ENCODE peak calls at places on chromosomes 3 and 15, in six cellular contexts. One of them, this sample, is unnamed.

GRCh38 chr3:19559724-19560442 is 374.1 kb downstream of the EFHB start:
- DNase-seq in GM23338: no peak
- DNase-seq in SK-N-SH: no peak
- DNase-seq in MM.1S: peak; percentile 77
- DNase-seq in PC-3: no peak
- DNase-seq in neural progenitor cell: no peak
- DNase-seq in this sample: no peak

GRCh38 chr3:18201315-18201714 is 223.8 kb downstream of the SATB1 start:
- DNase-seq in neural progenitor cell: peak; percentile 21
- DNase-seq in SK-N-SH: no peak
- DNase-seq in PC-3: no peak
- DNase-seq in GM23338: no peak
- DNase-seq in MM.1S: no peak
- DNase-seq in this sample: no peak

GRCh38 chr15:58420579-58421043 is 11.2 kb upstream of the LIPC start:
- DNase-seq in MM.1S: no peak
- DNase-seq in SK-N-SH: no peak
- DNase-seq in neural progenitor cell: no peak
- DNase-seq in GM23338: no peak
- DNase-seq in PC-3: no peak
- DNase-seq in this sample: no peak

GRCh38 chr3:56801151-56801596 is 575 bp downstream of the ARHGEF3 start:
- DNase-seq in SK-N-SH: no peak
- DNase-seq in neural progenitor cell: no peak
- DNase-seq in GM23338: no peak
- DNase-seq in MM.1S: peak; percentile 33
- DNase-seq in PC-3: peak; percentile 24
- DNase-seq in this sample: no peak

GRCh38 chr3:12750223-12750622 is 8.8 kb downstream of the TMEM40 start:
- DNase-seq in neural progenitor cell: no peak
- DNase-seq in PC-3: peak; percentile 94
- DNase-seq in SK-N-SH: no peak
- DNase-seq in GM23338: no peak
- DNase-seq in MM.1S: no peak
- DNase-seq in this sample: peak; percentile 86

GRCh38 chr3:107928084-107928445 is 162.8 kb downstream of the CD47 start:
- DNase-seq in neural progenitor cell: no peak
- DNase-seq in PC-3: peak; percentile 59
- DNase-seq in GM23338: peak; percentile 54
- DNase-seq in MM.1S: no peak
- DNase-seq in SK-N-SH: peak; percentile 49
- DNase-seq in this sample: peak; percentile 72

GRCh38 chr3:152474585-152474984 is 205.9 kb downstream of the MBNL1 start:
- DNase-seq in neural progenitor cell: peak; percentile 59
- DNase-seq in PC-3: peak; percentile 74
- DNase-seq in MM.1S: peak; percentile 33
- DNase-seq in GM23338: peak; percentile 75
- DNase-seq in SK-N-SH: peak; percentile 15
- DNase-seq in this sample: peak; percentile 85

GRCh38 chr15:78811124-78811824 is at the start of gene ADAMTS7:
- DNase-seq in neural progenitor cell: peak; percentile 96
- DNase-seq in SK-N-SH: peak; percentile 99
- DNase-seq in GM23338: peak; percentile 91
- DNase-seq in PC-3: peak; percentile 66
- DNase-seq in MM.1S: peak; percentile 73
- DNase-seq in this sample: peak; percentile 87

GRCh38 chr3:38454884-38455638 is 1.4 kb downstream of the ACVR2B start:
- DNase-seq in PC-3: peak; percentile 85
- DNase-seq in GM23338: peak; percentile 89
- DNase-seq in MM.1S: peak; percentile 63
- DNase-seq in neural progenitor cell: peak; percentile 92
- DNase-seq in SK-N-SH: peak; percentile 96
- DNase-seq in this sample: peak; percentile 57

GRCh38 chr15:51223771-51224229 is 114.6 kb downstream of the CYP19A1 start:
- DNase-seq in SK-N-SH: no peak
- DNase-seq in GM23338: no peak
- DNase-seq in neural progenitor cell: no peak
- DNase-seq in MM.1S: no peak
- DNase-seq in PC-3: peak; percentile 78
- DNase-seq in this sample: peak; percentile 96

GRCh38 chr15:40282870-40283614 is at the start of gene ANKRD63:
- DNase-seq in SK-N-SH: peak; percentile 81
- DNase-seq in MM.1S: no peak
- DNase-seq in PC-3: peak; percentile 20
- DNase-seq in GM23338: peak; percentile 48
- DNase-seq in neural progenitor cell: peak; percentile 61
- DNase-seq in this sample: peak; percentile 60

GRCh38 chr3:111338059-111338698 is 203.8 kb upstream of the CD96 start:
- DNase-seq in neural progenitor cell: peak; percentile 53
- DNase-seq in MM.1S: peak; percentile 52
- DNase-seq in PC-3: peak; percentile 92
- DNase-seq in SK-N-SH: peak; percentile 48
- DNase-seq in GM23338: peak; percentile 81
- DNase-seq in this sample: peak; percentile 78

GRCh38 chr15:56964182-56964581 is 45.7 kb downstream of the TCF12 start:
- DNase-seq in PC-3: no peak
- DNase-seq in SK-N-SH: no peak
- DNase-seq in neural progenitor cell: no peak
- DNase-seq in MM.1S: no peak
- DNase-seq in GM23338: no peak
- DNase-seq in this sample: peak; percentile 52

GRCh38 chr15:49521802-49522201 is 98.8 kb downstream of the FGF7 start:
- DNase-seq in SK-N-SH: no peak
- DNase-seq in GM23338: peak; percentile 13
- DNase-seq in PC-3: peak; percentile 6
- DNase-seq in neural progenitor cell: no peak
- DNase-seq in MM.1S: no peak
- DNase-seq in this sample: no peak

GRCh38 chr3:183385698-183386590 is 42.5 kb downstream of the MCF2L2 start:
- DNase-seq in PC-3: peak; percentile 86
- DNase-seq in neural progenitor cell: peak; percentile 81
- DNase-seq in MM.1S: peak; percentile 80
- DNase-seq in SK-N-SH: peak; percentile 47
- DNase-seq in GM23338: peak; percentile 92
- DNase-seq in this sample: peak; percentile 85

GRCh38 chr3:61877359-61877770 is 316.0 kb downstream of the PTPRG start:
- DNase-seq in PC-3: no peak
- DNase-seq in MM.1S: peak; percentile 74
- DNase-seq in neural progenitor cell: peak; percentile 64
- DNase-seq in SK-N-SH: no peak
- DNase-seq in GM23338: peak; percentile 52
- DNase-seq in this sample: peak; percentile 41

GRCh38 chr15:99509686-99510461 is 55.9 kb upstream of the MEF2A start:
- DNase-seq in MM.1S: no peak
- DNase-seq in GM23338: no peak
- DNase-seq in neural progenitor cell: no peak
- DNase-seq in SK-N-SH: no peak
- DNase-seq in PC-3: no peak
- DNase-seq in this sample: no peak

GRCh38 chr3:141410861-141411771 is 42.8 kb downstream of the ZBTB38 start:
- DNase-seq in MM.1S: peak; percentile 88
- DNase-seq in PC-3: peak; percentile 46
- DNase-seq in SK-N-SH: no peak
- DNase-seq in GM23338: no peak
- DNase-seq in neural progenitor cell: no peak
- DNase-seq in this sample: peak; percentile 60

GRCh38 chr3:141412087-141412935 is 44.0 kb downstream of the ZBTB38 start:
- DNase-seq in SK-N-SH: no peak
- DNase-seq in MM.1S: peak; percentile 86
- DNase-seq in neural progenitor cell: peak; percentile 44
- DNase-seq in PC-3: peak; percentile 59
- DNase-seq in GM23338: peak; percentile 56
- DNase-seq in this sample: peak; percentile 85

GRCh38 chr3:141408596-141408995 is 40.3 kb downstream of the ZBTB38 start:
- DNase-seq in MM.1S: peak; percentile 28
- DNase-seq in SK-N-SH: no peak
- DNase-seq in neural progenitor cell: no peak
- DNase-seq in GM23338: no peak
- DNase-seq in PC-3: no peak
- DNase-seq in this sample: no peak

GRCh38 chr3:141412936-141413354 is 44.6 kb downstream of the ZBTB38 start:
- DNase-seq in GM23338: no peak
- DNase-seq in PC-3: no peak
- DNase-seq in neural progenitor cell: peak; percentile 60
- DNase-seq in SK-N-SH: no peak
- DNase-seq in MM.1S: peak; percentile 45
- DNase-seq in this sample: peak; percentile 93

DNA sequence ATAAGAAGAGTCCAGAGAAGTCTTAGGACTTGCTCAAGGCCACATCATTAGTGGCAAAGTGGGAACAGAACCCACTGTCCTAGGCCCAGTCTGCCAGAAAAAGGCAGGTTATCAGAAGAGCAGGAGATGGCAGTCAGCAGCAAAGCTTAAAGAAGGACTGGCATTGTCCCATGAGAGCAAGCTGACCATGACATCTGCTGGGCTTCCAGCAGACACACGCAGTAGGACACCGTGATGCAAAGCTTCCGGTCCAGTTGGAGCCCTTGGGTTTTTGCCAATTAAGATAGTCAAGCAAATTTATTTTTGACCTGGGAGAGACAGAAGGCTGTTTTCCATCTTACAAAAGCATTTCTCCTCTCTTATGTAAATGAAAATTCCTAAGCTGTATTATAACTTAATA is 42.1 kb downstream of the ZBTB38 start:
- DNase-seq in GM23338: no peak
- DNase-seq in SK-N-SH: no peak
- DNase-seq in PC-3: no peak
- DNase-seq in MM.1S: peak; percentile 70
- DNase-seq in neural progenitor cell: no peak
- DNase-seq in this sample: peak; percentile 75
- H3F3A ChIP-seq in GM23338: no peaks in the 10 kb centered on the region
- H3F3A ChIP-seq in SK-N-SH: peaks cover 33% of the 10 kb centered on the region
- H3F3A ChIP-seq in PC-3: no peaks in the 10 kb centered on the region
- H3F3A ChIP-seq in MM.1S: peaks cover 99% of the 10 kb centered on the region
- H3F3A ChIP-seq in neural progenitor cell: peaks cover 14% of the 10 kb centered on the region
- H3F3A ChIP-seq in this sample: peaks cover 96% of the 10 kb centered on the region

DNA sequence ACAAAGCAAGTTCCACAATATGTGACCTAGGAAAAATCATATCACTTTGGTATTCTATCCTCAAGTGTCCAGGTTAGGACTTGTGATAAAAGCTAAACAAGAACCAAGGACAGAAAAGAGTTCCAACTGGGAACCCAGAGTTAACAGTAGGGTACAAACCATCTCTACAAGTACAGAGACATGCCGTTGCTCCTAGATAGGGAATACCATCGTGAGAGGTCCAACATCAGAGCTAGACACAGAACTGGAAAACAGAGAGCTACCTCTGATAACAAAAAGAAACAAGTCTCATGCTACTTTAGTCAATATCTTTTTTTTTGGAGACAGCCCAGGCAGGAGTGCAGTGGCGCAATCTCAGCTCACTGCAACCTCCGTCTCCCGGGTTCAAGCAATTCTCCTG is 37.8 kb downstream of the SMARCC1 start:
- DNase-seq in GM23338: no peak
- DNase-seq in PC-3: no peak
- DNase-seq in SK-N-SH: no peak
- DNase-seq in MM.1S: no peak
- DNase-seq in neural progenitor cell: no peak
- DNase-seq in this sample: no peak
- TF ChIP-seq EZH2phosphoT487 in GM23338: no peak
- TF ChIP-seq EZH2phosphoT487 in PC-3: no peak
- TF ChIP-seq EZH2phosphoT487 in SK-N-SH: no peak
- TF ChIP-seq EZH2phosphoT487 in MM.1S: no peak
- TF ChIP-seq EZH2phosphoT487 in neural progenitor cell: no peak
- TF ChIP-seq EZH2phosphoT487 in this sample: no peak

GRCh38 chr15:31361764-31362120 is 35.1 kb downstream of the KLF13 start:
- DNase-seq in SK-N-SH: peak; percentile 55
- DNase-seq in PC-3: no peak
- DNase-seq in GM23338: peak; percentile 48
- DNase-seq in MM.1S: no peak
- DNase-seq in neural progenitor cell: peak; percentile 11
- DNase-seq in this sample: no peak

GRCh38 chr15:31360843-31361763 is 34.5 kb downstream of the KLF13 start:
- DNase-seq in PC-3: no peak
- DNase-seq in GM23338: peak; percentile 48
- DNase-seq in neural progenitor cell: peak; percentile 51
- DNase-seq in MM.1S: peak; percentile 89
- DNase-seq in SK-N-SH: peak; percentile 39
- DNase-seq in this sample: no peak

GRCh38 chr15:31360158-31360561 is 33.5 kb downstream of the KLF13 start:
- DNase-seq in neural progenitor cell: no peak
- DNase-seq in GM23338: no peak
- DNase-seq in PC-3: no peak
- DNase-seq in MM.1S: peak; percentile 19
- DNase-seq in SK-N-SH: no peak
- DNase-seq in this sample: no peak

GRCh38 chr15:31362886-31363285 is 36.3 kb downstream of the KLF13 start:
- DNase-seq in neural progenitor cell: no peak
- DNase-seq in SK-N-SH: no peak
- DNase-seq in GM23338: no peak
- DNase-seq in PC-3: no peak
- DNase-seq in MM.1S: no peak
- DNase-seq in this sample: no peak

DNA sequence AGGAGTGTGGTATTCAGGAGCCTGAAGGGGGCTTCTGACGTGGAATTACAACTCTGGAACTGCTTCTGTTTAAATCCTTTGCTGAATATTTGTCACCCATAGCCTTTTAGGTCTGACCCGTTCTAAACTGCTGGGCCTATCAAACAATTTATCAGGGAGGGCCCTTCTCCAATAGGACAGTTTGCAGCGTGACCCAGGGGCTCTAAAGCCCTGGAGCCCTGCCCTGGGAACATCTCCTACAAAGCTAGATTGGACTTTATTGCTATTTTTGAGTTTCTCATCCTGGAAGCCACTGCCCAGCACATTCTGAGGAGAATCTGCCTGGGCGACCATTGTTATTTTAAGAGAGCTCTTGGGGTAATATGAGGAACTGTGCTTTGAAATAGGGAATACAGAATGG is 35.5 kb downstream of the KLF13 start:
- DNase-seq in PC-3: no peak
- DNase-seq in SK-N-SH: no peak
- DNase-seq in neural progenitor cell: no peak
- DNase-seq in GM23338: no peak
- DNase-seq in MM.1S: no peak
- DNase-seq in this sample: no peak
- H3F3A ChIP-seq in PC-3: no peaks in the 10 kb centered on the region
- H3F3A ChIP-seq in SK-N-SH: no peaks in the 10 kb centered on the region
- H3F3A ChIP-seq in neural progenitor cell: peaks cover 5% of the 10 kb centered on the region
- H3F3A ChIP-seq in GM23338: no peaks in the 10 kb centered on the region
- H3F3A ChIP-seq in MM.1S: peaks cover 83% of the 10 kb centered on the region
- H3F3A ChIP-seq in this sample: no peaks in the 10 kb centered on the region

DNA sequence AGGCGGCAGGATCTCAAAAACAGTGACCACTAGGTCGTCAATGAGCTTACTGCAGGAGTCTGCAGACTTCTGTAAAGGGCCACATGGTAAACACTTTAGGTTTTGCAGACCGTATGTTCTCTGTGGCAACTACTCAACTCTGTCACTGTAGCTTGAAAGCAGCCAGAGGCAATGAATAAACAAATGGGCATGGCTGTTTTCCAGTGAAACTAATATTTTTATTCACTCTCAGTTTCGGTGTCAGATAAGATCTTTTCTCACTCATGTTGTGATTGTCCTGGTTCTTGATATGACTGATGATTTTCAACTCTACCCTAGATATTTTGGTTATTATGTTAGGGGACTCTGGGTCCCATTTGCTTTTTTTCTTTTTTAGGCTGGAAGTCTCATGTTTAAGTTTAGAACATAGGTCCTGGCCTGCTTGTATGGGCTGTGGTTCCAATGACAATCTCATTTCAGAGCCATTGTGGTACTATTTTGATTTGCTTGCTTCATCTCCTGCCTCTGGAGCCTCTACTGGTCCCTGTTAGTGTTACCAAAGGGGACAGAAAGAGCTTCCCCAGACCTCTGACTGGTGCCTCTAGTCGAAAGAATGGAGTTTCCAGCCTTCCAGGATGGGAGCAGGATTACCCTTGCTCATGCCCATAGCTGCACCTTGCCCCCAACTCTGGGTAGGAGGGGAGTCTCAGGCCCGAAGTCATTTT is 222.0 kb downstream of the STT3B start:
- DNase-seq in GM23338: no peak
- DNase-seq in PC-3: peak; percentile 7
- DNase-seq in SK-N-SH: peak; percentile 7
- DNase-seq in neural progenitor cell: no peak
- DNase-seq in MM.1S: peak; percentile 88
- DNase-seq in this sample: no peak
- TF ChIP-seq EZH2phosphoT487 in GM23338: no peak
- TF ChIP-seq EZH2phosphoT487 in PC-3: no peak
- TF ChIP-seq EZH2phosphoT487 in SK-N-SH: no peak
- TF ChIP-seq EZH2phosphoT487 in neural progenitor cell: no peak
- TF ChIP-seq EZH2phosphoT487 in MM.1S: no peak
- TF ChIP-seq EZH2phosphoT487 in this sample: no peak